ENCODE peak calls at places on chromosomes 6 and 20, in four cellular contexts. Q is transverse colon, B is type B pancreatic cell, F is pancreas. M is an unnamed sample.

GRCh38 chr20:61162506-61162905 is 89.6 kb upstream of the CDH4 start:
- DNase-seq in F (no peak), B (no peak), Q (no peak), M (no peak)

GRCh38 chr6:75326557-75327258 is 42.1 kb upstream of the TMEM30A start:
- DNase-seq in Q (no peak), B (no peak), F (no peak), M (no peak)

GRCh38 chr6:109453594-109454482 is 1.7 kb downstream of the MICAL1 start:
- DNase-seq in B (no peak), Q (no peak), F (no peak), M (no peak)

GRCh38 chr6:131001945-131002661 is 60.9 kb downstream of the EPB41L2 start:
- DNase-seq in F (no peak), B (no peak), Q (no peak), M (no peak)

GRCh38 chr20:21702553-21703467 is 2.7 kb upstream of the PAX1 start:
- DNase-seq in F (peak), Q (peak), B (peak), M (no peak)

GRCh38 chr6:79520534-79520933 is 16.7 kb downstream of the LCA5 start:
- DNase-seq in Q (no peak), B (no peak), F (no peak), M (no peak)

GRCh38 chr20:57896563-57896962 is 186.7 kb upstream of the PMEPA1 start:
- DNase-seq in F (no peak), Q (no peak), B (no peak), M (no peak)

GRCh38 chr6:110661426-110661825 is 153.8 kb downstream of the CDK19 start:
- DNase-seq in Q (no peak), F (no peak), B (no peak), M (no peak)

GRCh38 chr6:19009769-19010168 is 622.6 kb downstream of the RNF144B start:
- DNase-seq in F (no peak), Q (no peak), B (no peak), M (no peak)

GRCh38 chr6:13194852-13195251 is 133.5 kb downstream of the TBC1D7 start:
- DNase-seq in Q (peak), F (peak), B (no peak), M (no peak)

GRCh38 chr6:93163146-93163545 is 256.2 kb downstream of the EPHA7 start:
- DNase-seq in Q (no peak), F (no peak), B (no peak), M (no peak)

GRCh38 chr6:132100388-132100990 is 149.3 kb upstream of the CCN2 start:
- DNase-seq in F (no peak), B (no peak), Q (no peak), M (no peak)

GRCh38 chr20:25072226-25072811 is 9.6 kb downstream of the VSX1 start:
- DNase-seq in B (peak), F (no peak), Q (no peak), M (no peak)

GRCh38 chr6:32153835-32154513 is at the start of gene PPT2:
- DNase-seq in F (peak), B (peak), Q (peak), M (peak)

GRCh38 chr6:32151885-32152311 is at the start of gene PRRT1:
- DNase-seq in F (no peak), Q (no peak), B (no peak), M (no peak)

GRCh38 chr6:32154514-32155161 is 697 bp downstream of the PPT2 start:
- DNase-seq in B (peak), Q (peak), F (peak), M (peak)

GRCh38 chr6:32152414-32153251 is 894 bp upstream of the PRRT1 start:
- DNase-seq in B (no peak), Q (no peak), F (no peak), M (no peak)

GRCh38 chr6:32153252-32153834 is 598 bp upstream of the PPT2 start:
- DNase-seq in B (no peak), Q (no peak), F (peak), M (peak)
- TF ChIP-seq CTCF in B (peak), Q (no peak), F (no peak), M (no peak)

GRCh38 chr20:43545837-43546578 is 12.8 kb upstream of the SGK2 start:
- DNase-seq in Q (no peak), F (no peak), B (no peak), M (peak)
- TF ChIP-seq CTCF in Q (no peak), F (no peak), B (no peak), M (no peak)

GRCh38 chr6:143174951-143175350 is 114.3 kb downstream of the AIG1 start:
- DNase-seq in Q (no peak), F (no peak), B (no peak), M (no peak)

GRCh38 chr6:143179096-143179495 is 118.4 kb downstream of the AIG1 start:
- DNase-seq in Q (no peak), F (no peak), B (no peak), M (no peak)

GRCh38 chr6:143177706-143178105 is 117.0 kb downstream of the AIG1 start:
- DNase-seq in Q (no peak), F (no peak), B (no peak), M (no peak)

GRCh38 chr6:143174516-143174915 is 113.8 kb downstream of the AIG1 start:
- DNase-seq in F (no peak), B (no peak), Q (no peak), M (no peak)

GRCh38 chr6:143176090-143177021 is 115.7 kb downstream of the AIG1 start:
- DNase-seq in Q (no peak), F (no peak), B (no peak), M (no peak)
- TF ChIP-seq CTCF in Q (no peak), F (no peak), B (no peak), M (no peak)

GRCh38 chr6:165049362-165049761 is 260.0 kb downstream of the C6orf118 start:
- DNase-seq in F (no peak), B (no peak), Q (no peak), M (no peak)
- TF ChIP-seq CTCF in F (no peak), B (peak), Q (peak), M (no peak)

DNA sequence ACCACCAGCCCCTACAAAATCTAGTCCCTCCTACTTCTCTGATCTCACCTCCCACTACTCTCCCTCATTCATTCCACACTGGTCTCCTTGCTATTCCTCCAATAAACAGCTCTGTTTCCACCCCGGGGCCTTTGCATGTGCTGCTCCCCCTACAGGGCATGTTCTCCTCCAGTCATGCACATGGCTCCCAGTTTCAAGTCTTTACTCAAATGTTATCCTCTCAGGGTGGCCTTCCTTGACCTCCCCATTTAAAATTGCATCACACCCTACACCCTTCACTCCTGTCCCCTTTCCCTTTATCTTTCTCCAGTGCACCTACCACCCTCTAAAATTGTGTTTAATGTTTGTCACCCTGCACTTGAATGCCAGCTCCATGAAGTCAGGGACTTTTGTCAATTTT is 174.5 kb downstream of the MRPL14 start:
- DNase-seq in F (no peak), B (no peak), Q (no peak), M (no peak)
- TF ChIP-seq CTCF in F (no peak), B (peak), Q (no peak), M (no peak)

DNA sequence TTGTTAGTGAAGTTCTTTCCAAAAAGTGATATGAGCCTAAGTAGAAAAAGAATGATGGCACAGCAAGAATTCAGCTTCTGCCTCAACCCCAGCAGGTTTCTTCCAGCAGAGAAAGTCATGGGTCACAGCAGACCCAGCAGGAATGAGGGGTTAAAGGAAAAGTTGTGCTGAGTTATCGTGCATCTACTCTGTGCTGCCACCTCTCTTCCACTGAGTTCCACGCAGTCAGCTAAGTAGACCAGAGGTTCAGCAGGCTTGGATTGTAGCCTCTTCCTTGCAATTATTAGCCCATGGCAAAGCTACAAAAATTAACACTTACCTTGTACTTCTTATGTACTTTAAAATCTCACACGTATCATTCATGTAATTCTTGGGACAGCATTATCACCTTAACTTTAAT is 510.8 kb downstream of the PTPRT start:
- DNase-seq in Q (no peak), B (no peak), F (no peak), M (no peak)
- TF ChIP-seq CTCF in Q (no peak), B (peak), F (peak), M (no peak)

GRCh38 chr6:54310377-54311152 is 2.3 kb downstream of the TINAG start:
- DNase-seq in Q (no peak), F (no peak), B (no peak), M (no peak)
- TF ChIP-seq CTCF in Q (no peak), F (no peak), B (no peak), M (no peak)

GRCh38 chr6:167501831-167502385 is 177.0 kb downstream of the TTLL2 start:
- DNase-seq in F (peak), Q (peak), B (no peak), M (no peak)
- TF ChIP-seq CTCF in F (peak), Q (peak), B (peak), M (peak)

M was measured in tibial artery.